ENCODE peak calls at places on chromosomes 6 and 20, in six cellular contexts. K, P, X, O, C and T are unnamed samples. For H3K4me1 and H3K27me3, the result is how much of the 10 kb centered on the place peaks cover.

GRCh38 chr6:29943053-29943966 is 978 bp downstream of the HLA-A start:
- DNase-seq in K (no peak), P (no peak), X (no peak), O (no peak), C (peak), T (no peak)

GRCh38 chr6:17485946-17486345 is 92.6 kb downstream of the CAP2 start:
- DNase-seq in K (no peak), P (no peak), X (no peak), O (no peak), C (no peak), T (no peak)

GRCh38 chr20:37007898-37008649 is 56.6 kb upstream of the SAMHD1 start:
- DNase-seq in K (no peak), P (peak), X (no peak), O (no peak), C (peak), T (no peak)

GRCh38 chr20:33679758-33680485 is 5.7 kb upstream of the NECAB3 start:
- DNase-seq in K (no peak), P (no peak), X (no peak), O (no peak), C (no peak), T (no peak)

GRCh38 chr20:7272512-7272911 is 505.0 kb downstream of the BMP2 start:
- DNase-seq in K (no peak), P (no peak), X (no peak), O (no peak), C (no peak), T (peak)

GRCh38 chr6:156175971-156176421 is 601.2 kb upstream of the ARID1B start:
- DNase-seq in K (peak), P (no peak), X (no peak), O (peak), C (peak), T (peak)

GRCh38 chr20:15708984-15709598 is 864.2 kb downstream of the KIF16B start:
- DNase-seq in K (peak), P (peak), X (no peak), O (peak), C (peak), T (peak)

GRCh38 chr20:18066421-18067333 is 9.0 kb upstream of the OVOL2 start:
- DNase-seq in K (no peak), P (no peak), X (no peak), O (no peak), C (no peak), T (no peak)

GRCh38 chr20:63449796-63450730 is 22.4 kb downstream of the KCNQ2 start:
- DNase-seq in K (no peak), P (no peak), X (no peak), O (no peak), C (no peak), T (no peak)

GRCh38 chr6:166202321-166202733 is 34.7 kb upstream of the TBXT start:
- DNase-seq in K (no peak), P (peak), X (no peak), O (peak), C (no peak), T (no peak)

GRCh38 chr20:46049190-46049589 is 20.2 kb downstream of the SLC12A5 start:
- DNase-seq in K (no peak), P (no peak), X (no peak), O (no peak), C (no peak), T (no peak)

GRCh38 chr20:2237059-2237458 is 58.7 kb upstream of the TGM3 start:
- DNase-seq in K (no peak), P (no peak), X (no peak), O (peak), C (peak), T (no peak)

GRCh38 chr20:44187054-44187762 is at the start of gene JPH2:
- DNase-seq in K (no peak), P (no peak), X (peak), O (peak), C (no peak), T (no peak)

GRCh38 chr6:90502866-90503407 is 83.9 kb downstream of the MAP3K7 start:
- DNase-seq in K (no peak), P (no peak), X (no peak), O (no peak), C (peak), T (no peak)

GRCh38 chr6:1285589-1286340 is 26.1 kb upstream of the FOXQ1 start:
- DNase-seq in K (no peak), P (no peak), X (no peak), O (no peak), C (no peak), T (no peak)

GRCh38 chr6:136992113-136992512 is 52.7 kb downstream of the IL20RA start:
- DNase-seq in K (no peak), P (no peak), X (no peak), O (no peak), C (no peak), T (no peak)

GRCh38 chr20:36744764-36745191 is 1.1 kb downstream of the NDRG3 start:
- DNase-seq in K (no peak), P (no peak), X (peak), O (peak), C (peak), T (no peak)

GRCh38 chr6:149963462-149964242 is at the start of gene ULBP1:
- DNase-seq in K (no peak), P (peak), X (peak), O (peak), C (peak), T (peak)

GRCh38 chr6:80638222-80639055 is 532.0 kb downstream of the BCKDHB start:
- DNase-seq in K (peak), P (peak), X (no peak), O (peak), C (peak), T (no peak)

GRCh38 chr6:169340395-169340794 is 86.7 kb upstream of the THBS2 start:
- DNase-seq in K (no peak), P (no peak), X (no peak), O (no peak), C (peak), T (no peak)

GRCh38 chr6:127457444-127458064 is 1.6 kb downstream of the KIAA0408 start:
- DNase-seq in K (no peak), P (no peak), X (no peak), O (no peak), C (no peak), T (no peak)

GRCh38 chr20:3751664-3752385 is 15.7 kb downstream of the ADISSP start:
- DNase-seq in K (peak), P (no peak), X (no peak), O (peak), C (peak), T (no peak)

GRCh38 chr20:35387334-35387733 is 24.4 kb downstream of the UQCC1 start:
- DNase-seq in K (no peak), P (no peak), X (no peak), O (no peak), C (no peak), T (no peak)

GRCh38 chr20:46199198-46199597 is 81.1 kb downstream of the CD40 start:
- DNase-seq in K (peak), P (no peak), X (no peak), O (no peak), C (no peak), T (peak)

GRCh38 chr20:31579245-31579644 is 25.8 kb upstream of the ID1 start:
- DNase-seq in K (no peak), P (no peak), X (no peak), O (no peak), C (no peak), T (no peak)

GRCh38 chr20:18527836-18528235 is 20.1 kb downstream of the SEC23B start:
- DNase-seq in K (no peak), P (no peak), X (no peak), O (no peak), C (no peak), T (no peak)

GRCh38 chr6:96917098-96917497 is 7.4 kb upstream of the KLHL32 start:
- DNase-seq in K (no peak), P (no peak), X (no peak), O (no peak), C (no peak), T (no peak)

GRCh38 chr6:105179244-105180065 is at the start of gene POPDC3:
- DNase-seq in K (no peak), P (peak), X (no peak), O (peak), C (no peak), T (peak)
- H3K27ac ChIP-seq in K (no peak), P (no peak), X (no peak), O (peak), C (no peak), T (no peak)

GRCh38 chr20:47346172-47346571 is 10.3 kb downstream of the ZMYND8 start:
- DNase-seq in K (no peak), P (no peak), X (no peak), O (no peak), C (no peak), T (no peak)
- H3K4me1 ChIP-seq in K (under half), P (under half), X (half or more), O (under half), C (under half), T (under half)

GRCh38 chr6:11043552-11043960 is 549 bp downstream of the ELOVL2 start:
- DNase-seq in K (no peak), P (no peak), X (no peak), O (peak), C (no peak), T (no peak)
- H3K27me3 ChIP-seq in K (under half), P (under half), X (under half), O (half or more), C (under half), T (under half)

GRCh38 chr20:50628853-50629674 is 62.3 kb downstream of the RIPOR3 start:
- DNase-seq in K (no peak), P (no peak), X (no peak), O (no peak), C (no peak), T (no peak)

GRCh38 chr20:50627747-50628146 is 63.6 kb downstream of the RIPOR3 start:
- DNase-seq in K (no peak), P (no peak), X (no peak), O (no peak), C (no peak), T (no peak)

GRCh38 chr20:50624351-50625016 is 66.9 kb downstream of the RIPOR3 start:
- DNase-seq in K (no peak), P (peak), X (no peak), O (no peak), C (peak), T (no peak)

GRCh38 chr20:50628326-50628725 is 63.0 kb downstream of the RIPOR3 start:
- DNase-seq in K (no peak), P (no peak), X (no peak), O (no peak), C (no peak), T (no peak)

GRCh38 chr20:50625986-50626677 is 65.2 kb downstream of the RIPOR3 start:
- DNase-seq in K (no peak), P (no peak), X (no peak), O (peak), C (peak), T (no peak)
- H3K27ac ChIP-seq in K (no peak), P (no peak), X (no peak), O (no peak), C (no peak), T (no peak)

DNA sequence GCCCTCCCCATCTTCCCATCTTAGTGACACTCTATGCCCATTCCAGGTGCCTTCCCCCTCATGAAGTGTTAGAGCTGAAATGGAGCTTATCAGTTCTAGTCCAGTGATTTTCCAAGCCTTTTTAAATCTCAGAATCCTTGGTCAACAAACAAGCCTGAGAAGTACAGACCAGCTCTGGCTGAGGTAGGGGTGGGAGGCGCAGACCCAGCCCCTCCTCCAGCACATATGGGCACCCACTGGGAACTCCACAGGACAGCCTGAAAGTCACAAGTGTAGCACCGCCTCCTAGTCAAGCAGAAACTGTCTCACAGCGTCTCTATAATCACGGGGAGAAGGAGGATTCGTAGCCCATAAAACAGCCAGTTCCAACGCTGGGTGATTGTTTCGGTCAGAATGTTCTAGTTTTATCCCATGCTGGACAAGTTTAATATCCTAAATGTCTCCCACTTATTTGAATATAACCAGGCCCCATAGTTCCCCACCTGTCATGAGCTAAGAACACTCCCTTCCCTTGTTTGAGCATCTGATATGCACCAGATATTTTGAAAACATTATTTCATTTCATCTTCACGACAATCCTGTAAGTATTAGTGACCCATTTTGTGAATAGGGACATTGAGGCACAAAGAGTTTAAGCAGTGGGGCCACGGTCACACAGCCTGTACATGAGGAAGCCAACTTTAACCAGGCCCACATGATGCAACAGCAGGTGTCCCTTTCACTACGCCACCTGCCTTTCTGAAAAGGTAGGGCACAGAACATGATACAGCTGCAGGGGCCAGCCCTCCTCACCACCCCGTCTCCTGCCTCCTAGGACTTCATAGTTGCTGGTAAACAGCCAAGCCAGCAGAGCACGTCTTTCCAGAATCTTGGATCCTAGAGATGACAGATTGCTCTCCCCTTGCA is 40.1 kb downstream of the TRAF3IP2 start:
- DNase-seq in K (no peak), P (no peak), X (no peak), O (no peak), C (peak), T (no peak)
- H3K4me1 ChIP-seq in K (under half), P (under half), X (half or more), O (under half), C (under half), T (under half)